ENCODE peak calls at places on chromosomes 1 and 21, in eight cellular contexts. F, O, P, X, U, G, H and S are unnamed samples.

GRCh38 chr1:18217398-18218043 is 109.9 kb downstream of the IGSF21 start:
- DNase-seq in H (peak), O (no peak), X (no peak), U (peak), F (no peak), G (no peak), P (peak), S (peak)

GRCh38 chr1:24599265-24599664 is 43.4 kb downstream of the NCMAP start:
- DNase-seq in F (no peak), H (no peak), X (no peak), P (no peak), U (no peak), G (no peak), O (no peak), S (no peak)

GRCh38 chr1:153438599-153438998 is 21.9 kb downstream of the S100A7 start:
- DNase-seq in X (no peak), P (no peak), O (no peak), H (no peak), F (no peak), G (no peak), U (no peak), S (no peak)

GRCh38 chr1:108057536-108057935 is 92.6 kb upstream of the VAV3 start:
- DNase-seq in O (peak), H (peak), F (no peak), P (no peak), X (no peak), G (no peak), U (peak), S (peak)

GRCh38 chr1:43414634-43415223 is 25.0 kb downstream of the SZT2 start:
- DNase-seq in P (no peak), U (peak), O (peak), H (peak), F (peak), G (peak), X (no peak), S (peak)

GRCh38 chr1:237901284-237901870 is 10.7 kb upstream of the ZP4 start:
- DNase-seq in O (no peak), U (no peak), P (no peak), X (no peak), H (peak), G (no peak), F (no peak), S (peak)

GRCh38 chr1:207935166-207935583 is 24.2 kb upstream of the CD34 start:
- DNase-seq in O (no peak), X (no peak), U (no peak), G (no peak), P (peak), F (no peak), H (no peak), S (no peak)

GRCh38 chr1:110235839-110236682 is 25.9 kb downstream of the KCNC4 start:
- DNase-seq in H (peak), F (no peak), X (peak), O (no peak), P (no peak), G (no peak), U (no peak), S (no peak)

GRCh38 chr1:114554577-114554976 is 26.8 kb downstream of the BCAS2 start:
- DNase-seq in G (no peak), X (no peak), F (no peak), P (no peak), U (no peak), H (no peak), O (no peak), S (no peak)

GRCh38 chr1:109270623-109271317 is 12.2 kb downstream of the PSRC1 start:
- DNase-seq in O (peak), F (no peak), P (no peak), U (no peak), X (no peak), G (no peak), H (no peak), S (no peak)

GRCh38 chr1:69421286-69421685 is 146.4 kb upstream of the LRRC7 start:
- DNase-seq in O (no peak), X (no peak), P (no peak), G (no peak), H (no peak), U (no peak), F (no peak), S (no peak)

GRCh38 chr1:235725493-235725892 is 75.9 kb upstream of the GNG4 start:
- DNase-seq in U (no peak), O (no peak), G (no peak), P (no peak), H (no peak), X (no peak), F (no peak), S (peak)

GRCh38 chr1:18297896-18298648 is 182.7 kb upstream of the KLHDC7A start:
- DNase-seq in O (no peak), G (no peak), F (no peak), X (no peak), U (no peak), H (no peak), P (no peak), S (peak)

GRCh38 chr1:117821782-117822447 is 107.5 kb downstream of the GDAP2 start:
- DNase-seq in H (peak), X (no peak), U (peak), P (no peak), O (no peak), G (no peak), F (no peak), S (peak)

GRCh38 chr1:47471163-47471562 is 33.3 kb downstream of the FOXD2 start:
- DNase-seq in H (no peak), G (no peak), U (no peak), X (no peak), F (no peak), P (no peak), O (no peak), S (no peak)

GRCh38 chr21:26194811-26195251 is 24.3 kb upstream of the APP start:
- DNase-seq in F (no peak), X (no peak), H (no peak), G (no peak), U (no peak), O (no peak), P (no peak), S (no peak)

GRCh38 chr1:167507719-167508118 is 10.6 kb downstream of the CD247 start:
- DNase-seq in O (no peak), P (no peak), X (no peak), H (no peak), F (no peak), U (no peak), G (no peak), S (no peak)

GRCh38 chr1:46301406-46302090 is 1.9 kb downstream of the LRRC41 start:
- DNase-seq in F (no peak), X (no peak), H (peak), U (no peak), O (no peak), G (peak), P (no peak), S (peak)

GRCh38 chr1:54791880-54792522 is 9.1 kb downstream of the TTC22 start:
- DNase-seq in X (no peak), F (no peak), G (no peak), H (peak), P (peak), U (no peak), O (no peak), S (peak)

GRCh38 chr1:24206516-24207394 is 19.7 kb upstream of the IFNLR1 start:
- DNase-seq in F (no peak), G (no peak), P (no peak), H (no peak), X (no peak), U (no peak), O (no peak), S (no peak)

GRCh38 chr21:16742116-16742515 is 770.7 kb upstream of the CXADR start:
- DNase-seq in P (no peak), G (no peak), X (no peak), F (no peak), U (no peak), O (peak), H (no peak), S (no peak)

GRCh38 chr1:42392923-42393848 is 12.6 kb downstream of the RIMKLA start:
- DNase-seq in G (no peak), U (peak), O (no peak), P (no peak), F (no peak), H (no peak), X (no peak), S (no peak)

GRCh38 chr1:91876040-91876470 is 9.9 kb downstream of the TGFBR3 start:
- DNase-seq in P (peak), F (no peak), U (no peak), O (no peak), X (no peak), H (no peak), G (peak), S (no peak)

GRCh38 chr1:227944066-227944930 is 3.4 kb downstream of the WNT9A start:
- DNase-seq in O (peak), H (peak), P (no peak), F (no peak), U (peak), X (peak), G (no peak), S (no peak)

GRCh38 chr1:217896490-217896889 is 265.3 kb downstream of the SPATA17 start:
- DNase-seq in H (no peak), O (no peak), X (no peak), U (no peak), P (no peak), G (no peak), F (no peak), S (no peak)

GRCh38 chr1:223670458-223671159 is 5.1 kb upstream of the CAPN8 start:
- DNase-seq in O (no peak), G (no peak), P (no peak), H (peak), F (no peak), X (no peak), U (peak), S (peak)

DNA sequence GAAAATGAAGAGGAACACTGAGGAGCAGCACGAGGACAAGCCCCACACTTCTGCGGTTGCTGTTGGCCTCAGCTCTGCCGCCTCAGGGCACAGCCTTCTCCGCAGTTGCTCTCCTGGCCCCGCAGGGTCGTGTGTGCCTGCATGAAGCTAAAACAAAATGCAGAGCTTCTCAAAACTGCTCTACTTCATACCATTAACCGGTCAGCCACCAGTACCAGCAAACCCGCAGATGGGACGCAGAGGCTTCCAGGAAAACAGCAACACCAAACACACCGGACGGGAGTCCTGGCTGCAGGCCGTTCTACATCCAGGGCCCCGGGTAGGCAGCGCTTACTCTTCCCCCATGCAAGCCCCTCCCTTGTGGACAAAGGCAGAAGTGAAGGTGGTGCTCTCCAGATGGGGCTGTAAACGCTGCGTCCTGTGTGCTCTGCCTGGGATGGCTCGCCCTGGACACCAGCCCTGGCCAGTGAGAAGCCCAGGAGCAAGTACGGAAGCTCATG is 7.1 kb upstream of the C1orf159 start:
- DNase-seq in G (no peak), F (no peak), X (peak), P (no peak), U (peak), H (peak), O (no peak), S (no peak)
- H3K4me3 ChIP-seq in G (no peak), F (no peak), X (no peak), P (no peak), U (peak), H (no peak), O (no peak), S (no peak)

DNA sequence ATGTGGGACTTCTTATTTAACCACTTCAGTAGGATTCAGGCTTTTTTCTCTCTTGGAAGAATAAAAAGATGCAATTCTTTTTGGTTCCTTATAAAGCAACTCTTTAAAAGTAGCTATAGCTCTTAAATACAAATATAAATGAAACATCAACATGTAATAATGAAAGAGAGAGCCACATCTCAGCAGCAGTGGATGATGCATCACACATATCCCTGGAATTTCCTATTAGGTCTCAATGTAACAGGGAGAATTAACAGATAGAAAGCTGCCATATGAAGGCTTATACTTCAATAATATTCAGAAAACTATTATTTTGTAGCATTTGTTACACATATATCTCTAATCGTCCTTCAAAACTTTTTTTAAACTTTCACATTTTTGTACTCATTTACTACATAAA is 119.0 kb upstream of the USH2A start:
- DNase-seq in O (no peak), P (no peak), G (no peak), X (no peak), U (no peak), F (no peak), H (no peak), S (no peak)
- H3K4me3 ChIP-seq in O (no peak), P (no peak), G (no peak), X (no peak), U (no peak), F (no peak), H (no peak), S (no peak)

GRCh38 chr1:204288061-204288588 is 71.6 kb downstream of the PLEKHA6 start:
- DNase-seq in U (peak), P (no peak), F (no peak), X (no peak), O (peak), G (no peak), H (peak), S (peak)
- H3K4me3 ChIP-seq in U (no peak), P (no peak), F (no peak), X (no peak), O (peak), G (no peak), H (no peak), S (peak)

DNA sequence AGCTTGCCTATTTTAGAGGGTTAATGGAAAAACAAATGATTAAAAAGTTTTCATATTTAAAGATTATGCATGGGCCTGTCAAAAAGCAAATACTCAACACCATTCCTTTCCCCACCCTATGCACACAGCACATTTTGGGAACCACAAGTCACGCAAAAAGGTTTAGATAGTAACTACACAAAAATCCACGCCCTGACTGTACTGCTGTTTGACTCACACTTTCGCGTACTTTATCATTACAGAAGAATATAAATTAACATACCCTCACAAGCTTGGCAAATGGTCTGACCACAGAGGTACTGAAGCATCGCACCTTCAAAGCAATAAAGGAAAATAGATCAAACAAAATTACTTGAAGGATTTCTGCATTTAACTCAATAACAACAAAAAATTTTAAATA is 1.4 kb downstream of the ATP5PO start:
- DNase-seq in G (no peak), X (no peak), U (no peak), P (no peak), F (no peak), O (no peak), H (no peak), S (no peak)
- H3K4me3 ChIP-seq in G (no peak), X (peak), U (no peak), P (peak), F (peak), O (peak), H (peak), S (peak)

GRCh38 chr1:243213045-243213787 is 41.9 kb downstream of the CEP170 start:
- DNase-seq in G (no peak), F (no peak), U (no peak), X (no peak), H (peak), O (no peak), P (no peak), S (no peak)
- H3K4me3 ChIP-seq in G (no peak), F (no peak), U (no peak), X (no peak), H (no peak), O (no peak), P (no peak), S (no peak)